ENCODE peak calls at places on chromosomes 6 and 20, in seven cellular contexts. J, K, U, R, Q, L and A are unnamed samples. For H3K27me3, the result is how much of the 10 kb centered on the place peaks cover.

GRCh38 chr20:5973971-5974370 is 23.5 kb downstream of the MCM8 start:
- DNase-seq in U (no peak), L (no peak), J (no peak), K (no peak), R (no peak), Q (no peak), A (no peak)

GRCh38 chr6:89199571-89199970 is 17.6 kb downstream of the GABRR1 start:
- DNase-seq in J (no peak), L (no peak), U (no peak), Q (no peak), K (no peak), R (no peak), A (no peak)

GRCh38 chr6:162032620-162033019 is 694.9 kb downstream of the PRKN start:
- DNase-seq in K (no peak), J (no peak), L (no peak), R (no peak), Q (no peak), U (no peak), A (no peak)

GRCh38 chr20:3857405-3857804 is 10.8 kb downstream of the MAVS start:
- DNase-seq in L (peak), R (no peak), Q (no peak), J (peak), K (no peak), U (no peak), A (no peak)

GRCh38 chr20:710762-711120 is 35.1 kb upstream of the SCRT2 start:
- DNase-seq in J (no peak), R (no peak), K (peak), U (no peak), L (no peak), Q (no peak), A (no peak)

GRCh38 chr20:10185741-10186558 is 32.7 kb upstream of the SNAP25 start:
- DNase-seq in L (no peak), Q (no peak), K (no peak), J (no peak), R (no peak), U (no peak), A (peak)

GRCh38 chr6:37232430-37233017 is 25.0 kb upstream of the TBC1D22B start:
- DNase-seq in J (no peak), U (no peak), Q (no peak), R (no peak), K (no peak), L (no peak), A (no peak)

GRCh38 chr20:31822421-31823330 is 3.5 kb downstream of the MYLK2 start:
- DNase-seq in Q (peak), L (peak), K (peak), U (peak), J (peak), R (peak), A (peak)

GRCh38 chr6:168217880-168218537 is 101.6 kb downstream of the DACT2 start:
- DNase-seq in Q (no peak), R (no peak), K (no peak), U (no peak), L (no peak), J (no peak), A (no peak)

GRCh38 chr6:44037847-44038542 is 89.3 kb downstream of the MRPL14 start:
- DNase-seq in Q (no peak), L (no peak), U (no peak), R (no peak), J (no peak), K (no peak), A (no peak)

GRCh38 chr6:158008894-158009891 is 27.5 kb downstream of the SYNJ2 start:
- DNase-seq in Q (no peak), K (peak), U (peak), J (no peak), R (peak), L (peak), A (peak)

GRCh38 chr6:80639243-80639642 is 532.8 kb downstream of the BCKDHB start:
- DNase-seq in U (no peak), K (no peak), R (no peak), Q (no peak), J (no peak), L (no peak), A (no peak)

GRCh38 chr6:137933696-137934095 is 66.6 kb downstream of the TNFAIP3 start:
- DNase-seq in J (no peak), L (no peak), Q (no peak), U (no peak), K (no peak), R (peak), A (no peak)

GRCh38 chr20:55054443-55054842 is 579.0 kb downstream of the DOK5 start:
- DNase-seq in K (no peak), J (no peak), U (no peak), L (no peak), Q (no peak), R (no peak), A (no peak)

GRCh38 chr20:32664352-32665159 is 9.2 kb downstream of the C20orf203 start:
- DNase-seq in K (no peak), R (no peak), L (no peak), U (no peak), Q (no peak), J (no peak), A (no peak)

GRCh38 chr20:22389836-22390542 is 194.4 kb downstream of the FOXA2 start:
- DNase-seq in J (no peak), R (no peak), L (no peak), K (no peak), U (no peak), Q (no peak), A (no peak)

GRCh38 chr6:83369692-83370091 is 61.2 kb downstream of the ME1 start:
- DNase-seq in Q (no peak), K (no peak), R (no peak), L (no peak), U (no peak), J (no peak), A (no peak)

GRCh38 chr6:6837541-6838080 is 249.1 kb downstream of the LY86 start:
- DNase-seq in R (no peak), L (no peak), J (no peak), Q (no peak), U (no peak), K (peak), A (no peak)

GRCh38 chr20:35511814-35512420 is 17.5 kb downstream of the C20orf173 start:
- DNase-seq in R (peak), J (no peak), K (no peak), U (no peak), L (peak), Q (no peak), A (no peak)

GRCh38 chr6:34071111-34071883 is 74.6 kb downstream of the GRM4 start:
- DNase-seq in L (no peak), Q (no peak), K (no peak), U (no peak), R (no peak), J (no peak), A (no peak)

GRCh38 chr20:12068146-12068545 is 150.5 kb downstream of the BTBD3 start:
- DNase-seq in L (no peak), K (no peak), J (no peak), U (no peak), R (no peak), Q (no peak), A (no peak)

GRCh38 chr20:37526839-37527637 is 638 bp downstream of the BLCAP start:
- DNase-seq in Q (no peak), J (no peak), L (peak), R (no peak), U (no peak), K (no peak), A (no peak)

GRCh38 chr6:168575346-168576098 is 134.5 kb downstream of the SMOC2 start:
- DNase-seq in L (no peak), J (no peak), R (no peak), U (no peak), K (no peak), Q (peak), A (no peak)

GRCh38 chr6:133895573-133896343 is 6.8 kb downstream of the TCF21 start:
- DNase-seq in K (no peak), R (no peak), L (no peak), Q (peak), U (no peak), J (peak), A (no peak)

GRCh38 chr6:126716012-126716411 is 376.1 kb downstream of the CENPW start:
- DNase-seq in L (no peak), J (no peak), U (no peak), Q (no peak), R (no peak), K (no peak), A (no peak)

GRCh38 chr6:157978021-157978783 is 3.5 kb upstream of the SYNJ2 start:
- DNase-seq in L (no peak), R (no peak), J (no peak), K (peak), U (no peak), Q (no peak), A (no peak)

GRCh38 chr20:19673575-19673974 is 84.5 kb upstream of the RIN2 start:
- DNase-seq in J (no peak), Q (no peak), L (no peak), R (no peak), U (no peak), K (no peak), A (no peak)

GRCh38 chr6:128482642-128483041 is 37.8 kb downstream of the PTPRK start:
- DNase-seq in L (no peak), U (no peak), R (no peak), Q (no peak), J (no peak), K (no peak), A (no peak)

GRCh38 chr20:50585678-50586077 is 75.5 kb downstream of the PTPN1 start:
- DNase-seq in K (no peak), J (no peak), R (no peak), L (no peak), Q (no peak), U (no peak), A (no peak)

GRCh38 chr20:32820000-32820697 is 395 bp downstream of the MAPRE1 start:
- DNase-seq in U (peak), L (no peak), R (peak), Q (peak), J (peak), K (peak), A (no peak)

GRCh38 chr6:38400101-38400500 is 239.6 kb downstream of the BTBD9 start:
- DNase-seq in L (no peak), J (no peak), K (no peak), U (no peak), R (no peak), Q (no peak), A (no peak)

GRCh38 chr20:24148372-24148771 is 159.8 kb upstream of the GGTLC1 start:
- DNase-seq in J (no peak), K (no peak), R (no peak), L (peak), U (peak), Q (peak), A (no peak)

GRCh38 chr6:90343581-90343980 is 46.9 kb upstream of the BACH2 start:
- DNase-seq in K (no peak), J (no peak), R (no peak), L (no peak), Q (no peak), U (no peak), A (peak)

GRCh38 chr20:35120012-35120701 is 27.0 kb downstream of the EDEM2 start:
- DNase-seq in R (no peak), Q (no peak), U (no peak), L (no peak), K (no peak), J (no peak), A (no peak)

GRCh38 chr6:38813026-38813425 is 97.9 kb downstream of the DNAH8 start:
- DNase-seq in J (no peak), L (no peak), Q (no peak), K (no peak), U (no peak), R (no peak), A (no peak)

GRCh38 chr6:25007269-25007699 is 71.5 kb upstream of the RIPOR2 start:
- DNase-seq in Q (no peak), J (no peak), U (no peak), R (no peak), K (no peak), L (no peak), A (no peak)

GRCh38 chr6:57086843-57087242 is 3.1 kb upstream of the ZNF451 start:
- DNase-seq in L (no peak), R (no peak), K (no peak), U (no peak), Q (no peak), J (no peak), A (no peak)

GRCh38 chr6:98894810-98895209 is 52.9 kb downstream of the FBXL4 start:
- DNase-seq in Q (no peak), K (no peak), L (no peak), U (no peak), R (no peak), J (no peak), A (no peak)

GRCh38 chr6:28206527-28207243 is 18.4 kb upstream of the ZSCAN9 start:
- DNase-seq in R (no peak), L (no peak), J (no peak), Q (no peak), U (no peak), K (no peak), A (no peak)
- H3K27me3 ChIP-seq in R (under half), L (half or more), J (under half), Q (half or more), U (under half), K (half or more), A (under half)

GRCh38 chr20:53503517-53503919 is 90.1 kb downstream of the ZNF217 start:
- DNase-seq in L (no peak), J (no peak), R (no peak), Q (no peak), K (no peak), U (no peak), A (no peak)
- TF ChIP-seq POLR2A in L (no peak), J (no peak), R (no peak), Q (no peak), K (no peak), U (no peak), A (no peak)

DNA sequence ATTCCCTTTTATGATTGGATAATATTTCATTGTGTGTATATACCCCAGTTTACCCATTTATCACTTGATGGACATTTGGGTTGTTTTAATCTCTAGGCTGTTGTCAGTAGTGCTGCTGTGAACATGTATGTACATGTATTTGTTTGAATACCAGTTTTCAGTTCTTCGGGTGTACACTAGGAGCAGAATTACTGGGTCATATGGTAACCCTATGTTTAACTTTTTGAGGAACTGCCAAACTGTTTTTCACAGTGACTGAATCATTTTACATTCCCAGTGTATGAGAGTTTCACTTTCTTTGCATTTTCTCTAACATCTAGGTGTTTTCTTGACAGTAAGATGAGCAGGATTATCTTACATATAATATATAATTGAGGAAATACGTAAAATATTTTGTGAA is 44.7 kb upstream of the ADIG start:
- DNase-seq in U (no peak), K (no peak), R (no peak), Q (no peak), J (no peak), L (no peak), A (no peak)
- TF ChIP-seq CTCF in U (no peak), K (no peak), R (no peak), Q (no peak), J (no peak), L (no peak), A (no peak)

DNA sequence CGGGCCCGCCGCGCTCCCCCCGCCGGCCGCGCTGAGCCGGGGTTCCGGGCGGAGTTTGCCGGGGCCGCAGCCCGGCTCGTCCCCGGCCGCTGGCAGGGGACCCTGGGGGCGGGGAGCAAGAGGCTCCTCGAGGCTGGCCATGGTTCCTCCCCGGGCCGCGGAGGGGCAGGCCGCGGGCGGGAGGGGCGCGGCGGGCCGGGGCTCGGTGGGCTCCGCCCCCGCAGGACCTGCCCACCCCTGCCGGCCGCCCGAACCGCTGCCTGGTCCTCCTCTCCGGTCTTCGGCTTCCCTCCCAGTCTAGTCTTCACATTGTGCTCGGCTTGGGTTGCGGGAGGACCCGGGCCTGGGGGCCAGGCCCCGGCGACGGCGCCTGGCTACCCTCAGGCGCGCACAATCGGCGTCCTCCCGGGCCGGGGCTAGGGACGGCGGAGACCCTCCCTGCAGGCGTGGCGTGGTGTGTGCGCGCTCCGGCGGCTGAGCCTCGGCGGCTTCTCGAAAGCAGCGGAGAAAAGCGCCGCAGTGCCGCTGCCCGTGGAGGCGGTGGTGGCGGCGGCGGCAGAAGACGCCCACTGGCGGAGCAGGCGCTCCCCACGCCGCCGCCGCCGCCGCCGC is at the start of gene PDE10A:
- DNase-seq in R (peak), J (peak), U (no peak), K (no peak), L (no peak), Q (peak), A (peak)
- H3K27me3 ChIP-seq in R (under half), J (under half), U (under half), K (half or more), L (half or more), Q (half or more), A (under half)

GRCh38 chr6:26234421-26235239 is 130.4 kb upstream of the BTN3A2 start:
- DNase-seq in U (peak), K (no peak), R (peak), L (peak), J (no peak), Q (peak), A (no peak)
- TF ChIP-seq POLR2A in U (peak), K (peak), R (peak), L (peak), J (peak), Q (peak), A (peak)

GRCh38 chr6:53648571-53648970 is 17.0 kb downstream of the KLHL31 start:
- DNase-seq in R (no peak), L (no peak), J (no peak), Q (no peak), U (no peak), K (no peak), A (no peak)

GRCh38 chr6:53654745-53655240 is 10.8 kb downstream of the KLHL31 start:
- DNase-seq in J (no peak), L (no peak), R (no peak), Q (no peak), K (no peak), U (no peak), A (no peak)

GRCh38 chr6:53651764-53652401 is 13.7 kb downstream of the KLHL31 start:
- DNase-seq in Q (peak), U (peak), J (peak), K (peak), R (peak), L (peak), A (peak)

GRCh38 chr6:53647437-53648094 is 18.0 kb downstream of the KLHL31 start:
- DNase-seq in L (peak), R (no peak), Q (no peak), U (peak), K (no peak), J (no peak), A (no peak)

DNA sequence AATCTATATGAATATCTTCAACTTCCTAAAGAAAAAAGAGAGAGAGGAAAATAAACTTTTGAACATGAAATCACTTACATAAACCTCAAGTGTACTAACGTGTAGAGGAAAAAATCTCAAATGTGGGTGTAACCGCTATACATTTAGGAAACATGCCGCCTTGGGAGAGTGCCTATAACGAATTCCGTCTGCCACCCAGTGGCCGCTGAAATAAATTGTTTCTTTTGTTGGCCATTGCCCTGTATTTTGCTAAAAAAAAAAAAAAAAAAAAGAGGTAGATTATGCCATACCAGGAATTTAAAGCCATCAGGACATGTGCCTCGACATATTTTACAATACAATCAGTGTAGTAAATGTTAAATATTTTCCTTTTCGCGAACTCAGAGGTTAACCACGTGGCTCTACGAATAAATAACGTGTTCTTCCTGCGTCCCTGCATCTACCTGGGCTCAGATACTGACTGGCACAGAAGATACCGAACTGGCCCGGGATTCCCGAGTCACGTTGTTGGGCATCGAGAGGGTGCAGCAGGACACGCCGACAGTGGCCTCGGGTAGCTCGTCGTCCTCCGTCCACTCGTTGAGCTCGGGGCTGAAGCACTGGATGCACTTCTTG is 14.3 kb downstream of the KLHL31 start:
- DNase-seq in R (peak), J (no peak), L (peak), Q (no peak), K (no peak), U (peak), A (no peak)
- TF ChIP-seq CTCF in R (peak), J (peak), L (peak), Q (peak), K (peak), U (peak), A (peak)

DNA sequence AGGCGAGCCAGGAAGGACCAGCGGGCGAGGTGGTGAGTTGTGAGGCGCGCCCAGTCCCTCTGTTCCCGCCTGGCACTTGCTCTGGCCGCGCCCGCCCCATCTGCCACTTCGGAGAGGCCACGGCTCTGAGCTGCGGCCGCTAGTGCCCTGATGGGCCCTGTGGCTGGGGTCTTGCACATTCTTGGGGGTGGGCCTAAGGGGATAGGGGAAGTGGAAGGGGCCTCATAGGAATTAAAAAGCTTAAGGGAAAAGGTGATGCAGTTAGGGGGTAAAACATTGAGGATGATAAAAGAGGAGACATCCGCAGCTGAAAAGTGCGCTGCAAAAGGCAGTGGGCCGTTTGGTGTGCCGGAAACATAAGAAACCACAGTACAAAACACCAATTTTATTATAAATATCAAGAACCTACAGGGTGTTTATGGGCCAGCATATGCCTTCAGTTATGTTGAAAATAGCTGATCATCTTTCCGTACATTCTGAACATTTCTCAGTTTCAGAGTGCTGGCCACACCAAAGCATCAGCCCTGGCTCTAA is 1.1 kb upstream of the PSMB8 start:
- DNase-seq in L (no peak), U (no peak), K (no peak), Q (no peak), R (no peak), J (peak), A (no peak)
- H3K27me3 ChIP-seq in L (under half), U (under half), K (under half), Q (under half), R (under half), J (under half), A (under half)